ENCODE peak calls at places on chromosomes 1 and 21, in eight cellular contexts. One of them, this sample, is unnamed.
A peak's percentile ranks its signal among the peaks of the same experiment; 100 is the strongest.

GRCh38 chr1:7578206-7578605 is 192.9 kb upstream of the VAMP3 start:
- DNase-seq in thoracic aorta: no peak
- DNase-seq in CD8-positive, alpha-beta memory T cell: no peak
- DNase-seq in H9: no peak
- DNase-seq in psoas muscle: peak; percentile 26
- DNase-seq in small intestine: no peak
- DNase-seq in right lobe of liver: peak; percentile 50
- DNase-seq in HCT116: no peak
- DNase-seq in this sample: no peak

GRCh38 chr1:165828581-165829329 is 1.3 kb downstream of the UCK2 start:
- DNase-seq in thoracic aorta: no peak
- DNase-seq in CD8-positive, alpha-beta memory T cell: no peak
- DNase-seq in H9: peak; percentile 58
- DNase-seq in psoas muscle: peak; percentile 62
- DNase-seq in small intestine: peak; percentile 73
- DNase-seq in right lobe of liver: no peak
- DNase-seq in HCT116: peak; percentile 58
- DNase-seq in this sample: peak; percentile 79

GRCh38 chr1:26855636-26856035 is 7.3 kb upstream of the SFN start:
- DNase-seq in thoracic aorta: no peak
- DNase-seq in CD8-positive, alpha-beta memory T cell: no peak
- DNase-seq in H9: no peak
- DNase-seq in psoas muscle: no peak
- DNase-seq in small intestine: no peak
- DNase-seq in right lobe of liver: no peak
- DNase-seq in HCT116: no peak
- DNase-seq in this sample: no peak

GRCh38 chr1:12178511-12178910 is 11.7 kb downstream of the TNFRSF1B start:
- DNase-seq in thoracic aorta: no peak
- DNase-seq in CD8-positive, alpha-beta memory T cell: no peak
- DNase-seq in H9: no peak
- DNase-seq in psoas muscle: no peak
- DNase-seq in small intestine: no peak
- DNase-seq in right lobe of liver: no peak
- DNase-seq in HCT116: no peak
- DNase-seq in this sample: no peak

GRCh38 chr1:60911980-60912692 is 170.2 kb upstream of the NFIA start:
- DNase-seq in thoracic aorta: no peak
- DNase-seq in CD8-positive, alpha-beta memory T cell: no peak
- DNase-seq in H9: peak; percentile 65
- DNase-seq in psoas muscle: peak; percentile 66
- DNase-seq in small intestine: no peak
- DNase-seq in right lobe of liver: no peak
- DNase-seq in HCT116: no peak
- DNase-seq in this sample: no peak

GRCh38 chr1:189658381-189658780 is 819.3 kb downstream of the BRINP3 start:
- DNase-seq in thoracic aorta: no peak
- DNase-seq in CD8-positive, alpha-beta memory T cell: no peak
- DNase-seq in H9: no peak
- DNase-seq in psoas muscle: no peak
- DNase-seq in small intestine: no peak
- DNase-seq in right lobe of liver: no peak
- DNase-seq in HCT116: peak; percentile 64
- DNase-seq in this sample: no peak

GRCh38 chr1:115469703-115470476 is 131.8 kb upstream of the NGF start:
- DNase-seq in thoracic aorta: no peak
- DNase-seq in CD8-positive, alpha-beta memory T cell: no peak
- DNase-seq in H9: peak; percentile 88
- DNase-seq in psoas muscle: peak; percentile 60
- DNase-seq in small intestine: peak; percentile 38
- DNase-seq in right lobe of liver: peak; percentile 66
- DNase-seq in HCT116: peak; percentile 31
- DNase-seq in this sample: peak; percentile 59

GRCh38 chr1:230165526-230165925 is 98.5 kb downstream of the GALNT2 start:
- DNase-seq in thoracic aorta: no peak
- DNase-seq in CD8-positive, alpha-beta memory T cell: no peak
- DNase-seq in H9: peak; percentile 20
- DNase-seq in psoas muscle: no peak
- DNase-seq in small intestine: no peak
- DNase-seq in right lobe of liver: no peak
- DNase-seq in HCT116: no peak
- DNase-seq in this sample: peak; percentile 62

GRCh38 chr21:24115141-24115540 is 1492.1 kb downstream of the MRPL39 start:
- DNase-seq in thoracic aorta: no peak
- DNase-seq in CD8-positive, alpha-beta memory T cell: no peak
- DNase-seq in H9: no peak
- DNase-seq in psoas muscle: no peak
- DNase-seq in small intestine: no peak
- DNase-seq in right lobe of liver: no peak
- DNase-seq in HCT116: no peak
- DNase-seq in this sample: no peak

GRCh38 chr1:224616761-224617409 is 768 bp downstream of the CNIH3 start:
- DNase-seq in thoracic aorta: no peak
- DNase-seq in CD8-positive, alpha-beta memory T cell: no peak
- DNase-seq in H9: peak; percentile 50
- DNase-seq in psoas muscle: no peak
- DNase-seq in small intestine: no peak
- DNase-seq in right lobe of liver: no peak
- DNase-seq in HCT116: no peak
- DNase-seq in this sample: no peak

GRCh38 chr1:224620105-224620504 is 4.0 kb downstream of the CNIH3 start:
- DNase-seq in thoracic aorta: no peak
- DNase-seq in CD8-positive, alpha-beta memory T cell: no peak
- DNase-seq in H9: no peak
- DNase-seq in psoas muscle: no peak
- DNase-seq in small intestine: no peak
- DNase-seq in right lobe of liver: no peak
- DNase-seq in HCT116: no peak
- DNase-seq in this sample: no peak

GRCh38 chr1:224617410-224618361 is 1.6 kb downstream of the CNIH3 start:
- DNase-seq in thoracic aorta: no peak
- DNase-seq in CD8-positive, alpha-beta memory T cell: no peak
- DNase-seq in H9: no peak
- DNase-seq in psoas muscle: no peak
- DNase-seq in small intestine: no peak
- DNase-seq in right lobe of liver: no peak
- DNase-seq in HCT116: no peak
- DNase-seq in this sample: no peak

GRCh38 chr1:224621813-224622682 is 5.9 kb downstream of the CNIH3 start:
- DNase-seq in thoracic aorta: no peak
- DNase-seq in CD8-positive, alpha-beta memory T cell: no peak
- DNase-seq in H9: no peak
- DNase-seq in psoas muscle: no peak
- DNase-seq in small intestine: peak; percentile 16
- DNase-seq in right lobe of liver: no peak
- DNase-seq in HCT116: no peak
- DNase-seq in this sample: peak; percentile 33

GRCh38 chr1:224619209-224619608 is 3.1 kb downstream of the CNIH3 start:
- DNase-seq in thoracic aorta: no peak
- DNase-seq in CD8-positive, alpha-beta memory T cell: no peak
- DNase-seq in H9: no peak
- DNase-seq in psoas muscle: no peak
- DNase-seq in small intestine: no peak
- DNase-seq in right lobe of liver: no peak
- DNase-seq in HCT116: no peak
- DNase-seq in this sample: no peak
- H3K27me3 ChIP-seq in thoracic aorta: peaks cover 3% of the 10 kb centered on the region
- H3K27me3 ChIP-seq in CD8-positive, alpha-beta memory T cell: peaks cover 35% of the 10 kb centered on the region
- H3K27me3 ChIP-seq in H9: peaks cover 40% of the 10 kb centered on the region
- H3K27me3 ChIP-seq in psoas muscle: peaks cover 15% of the 10 kb centered on the region
- H3K27me3 ChIP-seq in small intestine: peaks cover 11% of the 10 kb centered on the region
- H3K27me3 ChIP-seq in right lobe of liver: peaks cover 29% of the 10 kb centered on the region
- H3K27me3 ChIP-seq in HCT116: peaks cover 11% of the 10 kb centered on the region
- H3K27me3 ChIP-seq in this sample: no peaks in the 10 kb centered on the region

GRCh38 chr1:24276791-24277190 is 42.4 kb upstream of the GRHL3 start:
- DNase-seq in thoracic aorta: no peak
- DNase-seq in CD8-positive, alpha-beta memory T cell: no peak
- DNase-seq in H9: no peak
- DNase-seq in psoas muscle: no peak
- DNase-seq in small intestine: peak; percentile 55
- DNase-seq in right lobe of liver: no peak
- DNase-seq in HCT116: no peak
- DNase-seq in this sample: no peak

GRCh38 chr1:24279590-24280232 is 39.4 kb upstream of the GRHL3 start:
- DNase-seq in thoracic aorta: no peak
- DNase-seq in CD8-positive, alpha-beta memory T cell: no peak
- DNase-seq in H9: no peak
- DNase-seq in psoas muscle: no peak
- DNase-seq in small intestine: no peak
- DNase-seq in right lobe of liver: no peak
- DNase-seq in HCT116: no peak
- DNase-seq in this sample: no peak

GRCh38 chr1:24275510-24275909 is 43.6 kb upstream of the GRHL3 start:
- DNase-seq in thoracic aorta: no peak
- DNase-seq in CD8-positive, alpha-beta memory T cell: no peak
- DNase-seq in H9: no peak
- DNase-seq in psoas muscle: no peak
- DNase-seq in small intestine: no peak
- DNase-seq in right lobe of liver: no peak
- DNase-seq in HCT116: no peak
- DNase-seq in this sample: no peak

GRCh38 chr1:24278726-24279125 is 40.4 kb upstream of the GRHL3 start:
- DNase-seq in thoracic aorta: no peak
- DNase-seq in CD8-positive, alpha-beta memory T cell: no peak
- DNase-seq in H9: no peak
- DNase-seq in psoas muscle: no peak
- DNase-seq in small intestine: no peak
- DNase-seq in right lobe of liver: peak; percentile 36
- DNase-seq in HCT116: no peak
- DNase-seq in this sample: no peak

DNA sequence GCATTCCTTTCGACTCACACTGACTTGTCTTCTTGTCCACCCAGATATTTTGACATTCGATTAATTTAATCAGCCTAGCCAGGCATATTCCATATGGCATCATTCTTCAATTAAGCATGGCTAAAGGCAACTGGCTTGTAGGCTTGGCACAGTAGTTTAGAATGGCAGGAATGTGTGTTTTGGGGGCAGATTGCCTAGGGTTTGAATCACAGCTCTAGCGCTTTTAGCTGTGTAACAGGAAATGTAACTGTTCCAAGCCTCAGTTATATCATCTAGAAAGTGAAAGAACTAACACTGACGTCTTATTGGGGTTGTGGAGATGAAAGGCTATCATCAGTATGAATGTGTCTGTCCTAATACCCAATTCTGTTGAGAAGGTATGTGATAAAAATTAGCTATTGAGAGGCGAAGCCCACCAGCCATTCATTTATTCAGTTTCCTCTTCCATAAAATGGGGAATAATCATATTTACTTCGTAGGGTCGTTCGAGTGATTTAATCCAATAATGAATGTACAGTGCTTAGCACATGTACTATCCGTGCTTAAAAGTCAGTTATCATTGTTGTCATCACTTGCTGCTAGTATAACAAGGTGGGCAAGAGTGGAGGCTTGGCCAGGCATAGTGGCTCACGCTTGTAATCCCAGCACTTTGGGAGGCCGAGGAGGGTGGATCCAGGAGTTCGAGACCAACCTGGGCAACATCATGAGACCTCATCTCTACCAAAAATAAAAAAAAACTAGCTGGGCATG is 41.6 kb upstream of the GRHL3 start:
- DNase-seq in thoracic aorta: no peak
- DNase-seq in CD8-positive, alpha-beta memory T cell: no peak
- DNase-seq in H9: no peak
- DNase-seq in psoas muscle: no peak
- DNase-seq in small intestine: no peak
- DNase-seq in right lobe of liver: no peak
- DNase-seq in HCT116: no peak
- DNase-seq in this sample: no peak
- H3K27me3 ChIP-seq in thoracic aorta: no peaks in the 10 kb centered on the region
- H3K27me3 ChIP-seq in CD8-positive, alpha-beta memory T cell: peaks cover 6% of the 10 kb centered on the region
- H3K27me3 ChIP-seq in H9: no peaks in the 10 kb centered on the region
- H3K27me3 ChIP-seq in psoas muscle: no peaks in the 10 kb centered on the region
- H3K27me3 ChIP-seq in small intestine: no peaks in the 10 kb centered on the region
- H3K27me3 ChIP-seq in right lobe of liver: no peaks in the 10 kb centered on the region
- H3K27me3 ChIP-seq in HCT116: peaks cover 5% of the 10 kb centered on the region
- H3K27me3 ChIP-seq in this sample: no peaks in the 10 kb centered on the region

GRCh38 chr1:156319664-156320063 is 18.4 kb downstream of the CCT3 start:
- DNase-seq in thoracic aorta: no peak
- DNase-seq in CD8-positive, alpha-beta memory T cell: no peak
- DNase-seq in H9: no peak
- DNase-seq in psoas muscle: no peak
- DNase-seq in small intestine: peak; percentile 27
- DNase-seq in right lobe of liver: no peak
- DNase-seq in HCT116: no peak
- DNase-seq in this sample: no peak

GRCh38 chr1:156310962-156311361 is 11.9 kb upstream of the VHLL start:
- DNase-seq in thoracic aorta: no peak
- DNase-seq in CD8-positive, alpha-beta memory T cell: no peak
- DNase-seq in H9: no peak
- DNase-seq in psoas muscle: peak; percentile 83
- DNase-seq in small intestine: no peak
- DNase-seq in right lobe of liver: no peak
- DNase-seq in HCT116: no peak
- DNase-seq in this sample: no peak

GRCh38 chr1:156320560-156320959 is 17.5 kb downstream of the CCT3 start:
- DNase-seq in thoracic aorta: no peak
- DNase-seq in CD8-positive, alpha-beta memory T cell: no peak
- DNase-seq in H9: no peak
- DNase-seq in psoas muscle: no peak
- DNase-seq in small intestine: no peak
- DNase-seq in right lobe of liver: no peak
- DNase-seq in HCT116: no peak
- DNase-seq in this sample: no peak

GRCh38 chr1:156316909-156317308 is 17.8 kb upstream of the VHLL start:
- DNase-seq in thoracic aorta: no peak
- DNase-seq in CD8-positive, alpha-beta memory T cell: no peak
- DNase-seq in H9: no peak
- DNase-seq in psoas muscle: no peak
- DNase-seq in small intestine: no peak
- DNase-seq in right lobe of liver: no peak
- DNase-seq in HCT116: no peak
- DNase-seq in this sample: no peak
- H3K27me3 ChIP-seq in thoracic aorta: no peaks in the 10 kb centered on the region
- H3K27me3 ChIP-seq in CD8-positive, alpha-beta memory T cell: no peaks in the 10 kb centered on the region
- H3K27me3 ChIP-seq in H9: no peaks in the 10 kb centered on the region
- H3K27me3 ChIP-seq in psoas muscle: no peaks in the 10 kb centered on the region
- H3K27me3 ChIP-seq in small intestine: no peaks in the 10 kb centered on the region
- H3K27me3 ChIP-seq in right lobe of liver: no peaks in the 10 kb centered on the region
- H3K27me3 ChIP-seq in HCT116: no peaks in the 10 kb centered on the region
- H3K27me3 ChIP-seq in this sample: no peaks in the 10 kb centered on the region

DNA sequence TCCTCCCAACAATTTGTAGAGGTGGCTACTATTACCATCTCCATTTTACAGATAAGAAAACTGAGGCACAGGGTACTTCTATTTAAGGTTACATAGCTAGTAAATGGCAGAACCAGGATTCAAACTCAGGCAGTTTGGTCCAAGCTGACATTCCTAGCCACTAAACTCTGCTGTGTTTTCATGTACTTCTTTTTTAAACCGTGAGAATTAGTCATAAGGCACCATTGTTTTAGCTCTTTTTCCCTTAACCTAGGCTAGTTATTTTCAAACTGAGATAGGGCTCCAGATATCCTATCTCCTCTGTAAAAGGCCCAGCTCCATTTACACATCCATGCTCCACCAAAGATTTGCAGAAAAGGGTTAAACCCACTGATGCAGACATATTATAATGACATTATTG is 92.9 kb downstream of the PTPN14 start:
- DNase-seq in thoracic aorta: no peak
- DNase-seq in CD8-positive, alpha-beta memory T cell: no peak
- DNase-seq in H9: no peak
- DNase-seq in psoas muscle: no peak
- DNase-seq in small intestine: no peak
- DNase-seq in right lobe of liver: no peak
- DNase-seq in HCT116: no peak
- DNase-seq in this sample: no peak
- H3K27me3 ChIP-seq in thoracic aorta: no peaks in the 10 kb centered on the region
- H3K27me3 ChIP-seq in CD8-positive, alpha-beta memory T cell: no peaks in the 10 kb centered on the region
- H3K27me3 ChIP-seq in H9: no peaks in the 10 kb centered on the region
- H3K27me3 ChIP-seq in psoas muscle: no peaks in the 10 kb centered on the region
- H3K27me3 ChIP-seq in small intestine: no peaks in the 10 kb centered on the region
- H3K27me3 ChIP-seq in right lobe of liver: no peaks in the 10 kb centered on the region
- H3K27me3 ChIP-seq in HCT116: no peaks in the 10 kb centered on the region
- H3K27me3 ChIP-seq in this sample: no peaks in the 10 kb centered on the region